ENCODE peak calls at places on chromosomes 6 and 20, in ten cellular contexts. L is A549; D is stimulated activated CD4-positive, alpha-beta T cell treated with anti-CD3 and anti-CD28 coated beads, Interleukin-12 subunit alpha, Interleukin-12 subunit beta, amount 100 ng/mL, for 48 hours; C is CD4-positive, CD25-positive, alpha-beta regulatory T cell; Y is BE2C; P is NCI-H2227 treated with DMSO at 0.1 percent for 48 hours; V is Calu3; Z is EL; X is COR-L47; N is cardiac muscle cell. O is an unnamed sample.

GRCh38 chr20:8154636-8155035 is 22.6 kb downstream of the PLCB1 start:
- DNase-seq in L (no peak), D (no peak), C (no peak), Y (no peak), P (no peak), V (no peak), Z (no peak), X (no peak), N (peak), O (no peak)

GRCh38 chr20:17573493-17573892 is 3.6 kb downstream of the DSTN start:
- DNase-seq in L (no peak), D (no peak), C (no peak), Y (no peak), P (no peak), V (no peak), Z (no peak), X (no peak), N (no peak), O (no peak)

GRCh38 chr6:8683204-8683603 is 247.9 kb upstream of the SLC35B3 start:
- DNase-seq in L (no peak), D (no peak), C (no peak), Y (no peak), P (no peak), V (no peak), Z (no peak), X (no peak), N (no peak), O (no peak)

GRCh38 chr20:37729452-37729851 is 35.6 kb downstream of the CTNNBL1 start:
- DNase-seq in L (no peak), D (no peak), C (no peak), Y (no peak), P (no peak), V (no peak), Z (no peak), X (no peak), N (no peak), O (no peak)

GRCh38 chr6:12485837-12486236 is 195.7 kb downstream of the EDN1 start:
- DNase-seq in L (no peak), D (no peak), C (no peak), Y (no peak), P (no peak), V (no peak), Z (no peak), X (no peak), N (no peak), O (no peak)

GRCh38 chr6:164085552-164086325 is 671.2 kb downstream of the QKI start:
- DNase-seq in L (no peak), D (no peak), C (no peak), Y (no peak), P (no peak), V (no peak), Z (peak), X (no peak), N (peak), O (peak)

GRCh38 chr6:169188051-169188863 is 65.4 kb downstream of the THBS2 start:
- DNase-seq in L (no peak), D (no peak), C (no peak), Y (no peak), P (no peak), V (no peak), Z (peak), X (no peak), N (peak), O (no peak)

GRCh38 chr6:135146160-135146920 is 34.8 kb upstream of the MYB start:
- DNase-seq in L (no peak), D (no peak), C (no peak), Y (no peak), P (no peak), V (no peak), Z (peak), X (no peak), N (no peak), O (peak)

O was measured in lung microvascular endothelial cell.